ENCODE peak calls at places on chromosomes 12 and 14, in five cellular contexts. One of them, this sample, is unnamed.

GRCh38 chr14:49621114-49621881 is 699 bp downstream of the MGAT2 start:
- DNase-seq in left lung: peak
- DNase-seq in GM06990: peak
- DNase-seq in adrenal gland: peak
- DNase-seq in HFF-Myc: no peak
- DNase-seq in this sample: peak

GRCh38 chr14:67491741-67492504 is 3.4 kb upstream of the TMEM229B start:
- DNase-seq in left lung: no peak
- DNase-seq in GM06990: no peak
- DNase-seq in adrenal gland: no peak
- DNase-seq in HFF-Myc: no peak
- DNase-seq in this sample: no peak

GRCh38 chr12:105281694-105282049 is 45.7 kb upstream of the APPL2 start:
- DNase-seq in left lung: no peak
- DNase-seq in GM06990: no peak
- DNase-seq in adrenal gland: no peak
- DNase-seq in HFF-Myc: no peak
- DNase-seq in this sample: no peak

GRCh38 chr12:22518998-22519397 is 25.3 kb downstream of the C2CD5 start:
- DNase-seq in left lung: peak
- DNase-seq in GM06990: no peak
- DNase-seq in adrenal gland: no peak
- DNase-seq in HFF-Myc: no peak
- DNase-seq in this sample: no peak

GRCh38 chr12:123512838-123513665 is 20.5 kb downstream of the RILPL1 start:
- DNase-seq in left lung: no peak
- DNase-seq in GM06990: no peak
- DNase-seq in adrenal gland: no peak
- DNase-seq in HFF-Myc: no peak
- DNase-seq in this sample: no peak

GRCh38 chr12:104163631-104164030 is 25.6 kb upstream of the NFYB start:
- DNase-seq in left lung: no peak
- DNase-seq in GM06990: no peak
- DNase-seq in adrenal gland: no peak
- DNase-seq in HFF-Myc: no peak
- DNase-seq in this sample: no peak

GRCh38 chr12:116303076-116303465 is 25.6 kb upstream of the MED13L start:
- DNase-seq in left lung: no peak
- DNase-seq in GM06990: no peak
- DNase-seq in adrenal gland: no peak
- DNase-seq in HFF-Myc: no peak
- DNase-seq in this sample: no peak

GRCh38 chr14:66708262-66708661 is 200.3 kb downstream of the GPHN start:
- DNase-seq in left lung: no peak
- DNase-seq in GM06990: no peak
- DNase-seq in adrenal gland: no peak
- DNase-seq in HFF-Myc: no peak
- DNase-seq in this sample: no peak

GRCh38 chr14:96304956-96305355 is 48.9 kb downstream of the BDKRB1 start:
- DNase-seq in left lung: no peak
- DNase-seq in GM06990: no peak
- DNase-seq in adrenal gland: no peak
- DNase-seq in HFF-Myc: no peak
- DNase-seq in this sample: no peak

GRCh38 chr12:71440393-71441349 is 1.1 kb downstream of the LGR5 start:
- DNase-seq in left lung: peak
- DNase-seq in GM06990: no peak
- DNase-seq in adrenal gland: peak
- DNase-seq in HFF-Myc: no peak
- DNase-seq in this sample: no peak

GRCh38 chr14:73231874-73232851 is 5.1 kb upstream of the PAPLN start:
- DNase-seq in left lung: no peak
- DNase-seq in GM06990: no peak
- DNase-seq in adrenal gland: peak
- DNase-seq in HFF-Myc: no peak
- DNase-seq in this sample: peak

GRCh38 chr12:109544955-109545531 is 28.3 kb downstream of the MMAB start:
- DNase-seq in left lung: peak
- DNase-seq in GM06990: no peak
- DNase-seq in adrenal gland: no peak
- DNase-seq in HFF-Myc: no peak
- DNase-seq in this sample: no peak

GRCh38 chr12:62278022-62278421 is 17.8 kb downstream of the USP15 start:
- DNase-seq in left lung: no peak
- DNase-seq in GM06990: no peak
- DNase-seq in adrenal gland: no peak
- DNase-seq in HFF-Myc: no peak
- DNase-seq in this sample: no peak

DNA sequence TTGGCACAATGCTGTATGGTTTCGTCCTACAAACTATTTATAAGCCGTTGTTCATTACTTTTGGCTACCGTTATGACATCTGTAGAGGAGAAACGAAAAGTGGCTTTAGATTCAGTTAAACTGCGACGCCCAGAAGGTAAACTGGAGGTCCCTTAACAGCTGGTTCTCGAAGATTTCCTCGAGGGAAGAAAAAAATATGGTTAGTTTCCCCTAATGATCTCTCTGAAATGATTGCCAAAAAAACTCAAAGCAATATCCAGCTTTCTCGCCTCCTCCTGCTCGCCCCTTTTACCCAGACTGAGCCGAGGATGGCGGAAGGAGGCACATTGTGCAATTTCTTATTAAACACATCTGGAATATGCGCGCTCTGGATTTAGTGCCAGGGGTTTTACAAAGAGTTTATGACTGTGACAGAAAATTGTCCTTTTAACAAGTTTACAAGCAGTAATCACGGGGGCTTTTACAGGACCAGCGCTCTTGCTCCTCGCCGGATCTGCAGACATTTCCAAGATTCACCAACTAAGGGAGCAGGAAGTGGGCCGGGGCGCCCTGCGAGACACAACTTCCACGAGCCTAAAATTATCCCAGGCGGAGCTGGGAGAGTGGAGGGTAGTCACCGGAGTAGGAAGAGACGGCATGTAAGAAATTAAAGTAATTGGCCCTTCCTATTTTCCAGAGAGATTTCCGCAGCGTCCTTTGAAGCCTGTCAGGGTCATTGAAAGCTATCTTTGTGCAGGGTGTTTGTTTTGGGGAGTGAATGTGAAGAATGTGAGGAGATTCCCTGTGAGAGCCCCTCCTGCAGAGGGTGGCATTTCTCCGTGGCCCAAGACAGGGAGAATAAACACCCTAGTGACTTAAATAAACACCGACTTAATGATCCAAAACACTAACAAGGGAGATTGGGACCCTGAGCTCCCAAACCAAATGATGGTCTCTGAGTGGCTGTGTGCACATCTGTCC is 5.6 kb downstream of the SIX1 start:
- DNase-seq in left lung: no peak
- DNase-seq in GM06990: no peak
- DNase-seq in adrenal gland: no peak
- DNase-seq in HFF-Myc: no peak
- DNase-seq in this sample: no peak
- TF ChIP-seq CTCF in left lung: no peak
- TF ChIP-seq CTCF in GM06990: no peak
- TF ChIP-seq CTCF in adrenal gland: no peak
- TF ChIP-seq CTCF in HFF-Myc: no peak
- TF ChIP-seq CTCF in this sample: no peak

GRCh38 chr12:56645201-56645716 is 525 bp downstream of the ATP5F1B start:
- DNase-seq in left lung: no peak
- DNase-seq in GM06990: peak
- DNase-seq in adrenal gland: peak
- DNase-seq in HFF-Myc: no peak
- DNase-seq in this sample: peak
- TF ChIP-seq CTCF in left lung: no peak
- TF ChIP-seq CTCF in GM06990: no peak
- TF ChIP-seq CTCF in adrenal gland: no peak
- TF ChIP-seq CTCF in HFF-Myc: no peak
- TF ChIP-seq CTCF in this sample: no peak

GRCh38 chr14:91155626-91156089 is 41.8 kb downstream of the DGLUCY start:
- DNase-seq in left lung: no peak
- DNase-seq in GM06990: no peak
- DNase-seq in adrenal gland: no peak
- DNase-seq in HFF-Myc: no peak
- DNase-seq in this sample: no peak
- TF ChIP-seq CTCF in left lung: no peak
- TF ChIP-seq CTCF in GM06990: peak
- TF ChIP-seq CTCF in adrenal gland: no peak
- TF ChIP-seq CTCF in HFF-Myc: no peak
- TF ChIP-seq CTCF in this sample: no peak

GRCh38 chr12:33484161-33484560 is 44.5 kb upstream of the SYT10 start:
- DNase-seq in left lung: no peak
- DNase-seq in GM06990: no peak
- DNase-seq in adrenal gland: no peak
- DNase-seq in HFF-Myc: no peak
- DNase-seq in this sample: no peak
- TF ChIP-seq CTCF in left lung: no peak
- TF ChIP-seq CTCF in GM06990: no peak
- TF ChIP-seq CTCF in adrenal gland: no peak
- TF ChIP-seq CTCF in HFF-Myc: no peak
- TF ChIP-seq CTCF in this sample: no peak

GRCh38 chr12:85923767-85924331 is 49.8 kb downstream of the NTS start:
- DNase-seq in left lung: no peak
- DNase-seq in GM06990: no peak
- DNase-seq in adrenal gland: no peak
- DNase-seq in HFF-Myc: peak
- DNase-seq in this sample: no peak
- TF ChIP-seq CTCF in left lung: peak
- TF ChIP-seq CTCF in GM06990: peak
- TF ChIP-seq CTCF in adrenal gland: no peak
- TF ChIP-seq CTCF in HFF-Myc: peak
- TF ChIP-seq CTCF in this sample: peak

DNA sequence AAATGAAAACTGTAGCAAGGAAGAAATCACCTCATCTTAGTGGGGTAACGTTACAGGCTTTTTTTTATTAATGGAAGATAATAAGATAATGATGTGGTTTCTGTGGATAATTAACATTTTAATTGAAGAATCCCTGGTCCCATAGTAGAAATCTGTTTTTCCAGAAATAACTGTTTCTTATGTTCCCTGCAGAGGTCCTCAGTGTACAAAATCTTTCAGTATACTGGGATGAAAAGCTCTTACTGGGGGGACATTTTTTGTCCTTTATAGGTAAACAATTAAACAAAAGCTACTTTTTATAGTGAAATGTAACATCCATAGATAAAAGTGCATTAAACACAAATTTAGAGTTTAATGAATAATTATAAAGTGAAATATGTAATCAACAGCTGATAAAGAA is 312.2 kb downstream of the ATXN7L3B start:
- DNase-seq in left lung: no peak
- DNase-seq in GM06990: no peak
- DNase-seq in adrenal gland: no peak
- DNase-seq in HFF-Myc: no peak
- DNase-seq in this sample: no peak
- TF ChIP-seq CTCF in left lung: no peak
- TF ChIP-seq CTCF in GM06990: no peak
- TF ChIP-seq CTCF in adrenal gland: no peak
- TF ChIP-seq CTCF in HFF-Myc: no peak
- TF ChIP-seq CTCF in this sample: peak

GRCh38 chr12:77932216-77932615 is 101.5 kb downstream of the NAV3 start:
- DNase-seq in left lung: no peak
- DNase-seq in GM06990: no peak
- DNase-seq in adrenal gland: no peak
- DNase-seq in HFF-Myc: no peak
- DNase-seq in this sample: no peak
- TF ChIP-seq CTCF in left lung: no peak
- TF ChIP-seq CTCF in GM06990: peak
- TF ChIP-seq CTCF in adrenal gland: no peak
- TF ChIP-seq CTCF in HFF-Myc: peak
- TF ChIP-seq CTCF in this sample: peak

GRCh38 chr14:105021656-105022275 is 883 bp upstream of the CDCA4 start:
- DNase-seq in left lung: no peak
- DNase-seq in GM06990: no peak
- DNase-seq in adrenal gland: peak
- DNase-seq in HFF-Myc: no peak
- DNase-seq in this sample: peak
- TF ChIP-seq CTCF in left lung: no peak
- TF ChIP-seq CTCF in GM06990: peak
- TF ChIP-seq CTCF in adrenal gland: no peak
- TF ChIP-seq CTCF in HFF-Myc: no peak
- TF ChIP-seq CTCF in this sample: peak

DNA sequence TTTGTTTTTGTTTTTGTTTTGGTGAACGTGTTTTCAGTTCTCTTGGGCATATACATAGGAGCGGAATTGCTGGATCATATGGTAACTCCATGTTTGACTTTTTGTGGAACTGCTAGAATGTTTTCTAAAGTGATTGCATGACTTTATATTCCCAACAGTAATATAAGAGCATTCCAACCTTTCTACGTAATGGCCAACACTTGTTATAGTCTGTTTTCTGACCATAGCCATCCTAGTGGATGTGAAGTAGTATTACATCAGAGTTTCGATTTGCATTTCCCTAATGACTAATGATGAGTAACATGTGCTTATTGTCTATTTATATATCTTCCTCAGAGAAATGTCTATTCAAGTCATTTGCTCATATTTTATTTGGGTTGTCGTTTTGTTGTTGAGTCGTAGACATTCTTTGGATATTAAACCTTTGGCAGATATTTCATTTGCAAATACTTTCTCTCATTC is 268.7 kb downstream of the AEBP2 start:
- DNase-seq in left lung: no peak
- DNase-seq in GM06990: no peak
- DNase-seq in adrenal gland: no peak
- DNase-seq in HFF-Myc: peak
- DNase-seq in this sample: no peak
- TF ChIP-seq CTCF in left lung: no peak
- TF ChIP-seq CTCF in GM06990: no peak
- TF ChIP-seq CTCF in adrenal gland: no peak
- TF ChIP-seq CTCF in HFF-Myc: no peak
- TF ChIP-seq CTCF in this sample: no peak

GRCh38 chr14:52068741-52069616 is at the start of gene NID2:
- DNase-seq in left lung: peak
- DNase-seq in GM06990: peak
- DNase-seq in adrenal gland: peak
- DNase-seq in HFF-Myc: peak
- DNase-seq in this sample: peak

GRCh38 chr14:52071675-52072074 is 2.8 kb upstream of the NID2 start:
- DNase-seq in left lung: no peak
- DNase-seq in GM06990: no peak
- DNase-seq in adrenal gland: no peak
- DNase-seq in HFF-Myc: no peak
- DNase-seq in this sample: no peak

GRCh38 chr14:52072266-52072780 is 3.5 kb upstream of the NID2 start:
- DNase-seq in left lung: no peak
- DNase-seq in GM06990: no peak
- DNase-seq in adrenal gland: no peak
- DNase-seq in HFF-Myc: no peak
- DNase-seq in this sample: no peak

GRCh38 chr14:52067873-52068740 is 752 bp downstream of the NID2 start:
- DNase-seq in left lung: peak
- DNase-seq in GM06990: peak
- DNase-seq in adrenal gland: no peak
- DNase-seq in HFF-Myc: no peak
- DNase-seq in this sample: peak

GRCh38 chr14:52069617-52070431 is 965 bp upstream of the NID2 start:
- DNase-seq in left lung: peak
- DNase-seq in GM06990: peak
- DNase-seq in adrenal gland: peak
- DNase-seq in HFF-Myc: no peak
- DNase-seq in this sample: peak
- TF ChIP-seq CTCF in left lung: no peak
- TF ChIP-seq CTCF in GM06990: no peak
- TF ChIP-seq CTCF in adrenal gland: no peak
- TF ChIP-seq CTCF in HFF-Myc: no peak
- TF ChIP-seq CTCF in this sample: no peak